ENCODE peak calls at places on chromosomes 2 and 18, in eight cellular contexts. One of them, this sample, is unnamed.

GRCh38 chr2:131016826-131017596 is 76.2 kb downstream of the FAM168B start:
- DNase-seq in HCT116: no peak
- DNase-seq in K562: no peak
- DNase-seq in HepG2: peak
- DNase-seq in GM12878: no peak
- DNase-seq in SK-N-SH: no peak
- DNase-seq in endothelial cell of umbilical vein: no peak
- DNase-seq in H1: no peak
- DNase-seq in this sample: no peak

GRCh38 chr2:46267616-46268015 is 29.6 kb upstream of the EPAS1 start:
- DNase-seq in HCT116: no peak
- DNase-seq in K562: no peak
- DNase-seq in HepG2: no peak
- DNase-seq in GM12878: no peak
- DNase-seq in SK-N-SH: no peak
- DNase-seq in endothelial cell of umbilical vein: peak
- DNase-seq in H1: no peak
- DNase-seq in this sample: no peak

GRCh38 chr18:9736942-9737813 is 29.1 kb downstream of the RAB31 start:
- DNase-seq in HCT116: peak
- DNase-seq in K562: no peak
- DNase-seq in HepG2: no peak
- DNase-seq in GM12878: no peak
- DNase-seq in SK-N-SH: peak
- DNase-seq in endothelial cell of umbilical vein: no peak
- DNase-seq in H1: no peak
- DNase-seq in this sample: no peak

GRCh38 chr2:236369606-236370005 is 105.4 kb upstream of the ASB18 start:
- DNase-seq in HCT116: no peak
- DNase-seq in K562: no peak
- DNase-seq in HepG2: no peak
- DNase-seq in GM12878: no peak
- DNase-seq in SK-N-SH: no peak
- DNase-seq in endothelial cell of umbilical vein: no peak
- DNase-seq in H1: no peak
- DNase-seq in this sample: no peak

GRCh38 chr18:46261799-46262198 is 157.6 kb downstream of the HAUS1 start:
- DNase-seq in HCT116: no peak
- DNase-seq in K562: no peak
- DNase-seq in HepG2: no peak
- DNase-seq in GM12878: no peak
- DNase-seq in SK-N-SH: no peak
- DNase-seq in endothelial cell of umbilical vein: no peak
- DNase-seq in H1: peak
- DNase-seq in this sample: no peak

GRCh38 chr18:6729247-6730091 is at the start of gene ARHGAP28:
- DNase-seq in HCT116: no peak
- DNase-seq in K562: peak
- DNase-seq in HepG2: no peak
- DNase-seq in GM12878: no peak
- DNase-seq in SK-N-SH: peak
- DNase-seq in endothelial cell of umbilical vein: peak
- DNase-seq in H1: peak
- DNase-seq in this sample: no peak

GRCh38 chr2:19021721-19022120 is 336.7 kb downstream of the OSR1 start:
- DNase-seq in HCT116: no peak
- DNase-seq in K562: no peak
- DNase-seq in HepG2: peak
- DNase-seq in GM12878: no peak
- DNase-seq in SK-N-SH: no peak
- DNase-seq in endothelial cell of umbilical vein: no peak
- DNase-seq in H1: no peak
- DNase-seq in this sample: peak

GRCh38 chr2:222318712-222319575 is 20.1 kb upstream of the PAX3 start:
- DNase-seq in HCT116: no peak
- DNase-seq in K562: no peak
- DNase-seq in HepG2: no peak
- DNase-seq in GM12878: no peak
- DNase-seq in SK-N-SH: peak
- DNase-seq in endothelial cell of umbilical vein: no peak
- DNase-seq in H1: no peak
- DNase-seq in this sample: no peak

GRCh38 chr2:236376566-236377244 is 112.5 kb upstream of the ASB18 start:
- DNase-seq in HCT116: no peak
- DNase-seq in K562: no peak
- DNase-seq in HepG2: no peak
- DNase-seq in GM12878: no peak
- DNase-seq in SK-N-SH: no peak
- DNase-seq in endothelial cell of umbilical vein: no peak
- DNase-seq in H1: no peak
- DNase-seq in this sample: no peak

GRCh38 chr2:34188464-34188863 is 589.4 kb upstream of the FAM98A start:
- DNase-seq in HCT116: no peak
- DNase-seq in K562: no peak
- DNase-seq in HepG2: no peak
- DNase-seq in GM12878: no peak
- DNase-seq in SK-N-SH: no peak
- DNase-seq in endothelial cell of umbilical vein: no peak
- DNase-seq in H1: no peak
- DNase-seq in this sample: no peak

GRCh38 chr2:17608251-17608650 is 67.8 kb downstream of the VSNL1 start:
- DNase-seq in HCT116: no peak
- DNase-seq in K562: no peak
- DNase-seq in HepG2: no peak
- DNase-seq in GM12878: no peak
- DNase-seq in SK-N-SH: no peak
- DNase-seq in endothelial cell of umbilical vein: no peak
- DNase-seq in H1: no peak
- DNase-seq in this sample: no peak

GRCh38 chr2:141844232-141844631 is 286.6 kb downstream of the LRP1B start:
- DNase-seq in HCT116: no peak
- DNase-seq in K562: no peak
- DNase-seq in HepG2: no peak
- DNase-seq in GM12878: no peak
- DNase-seq in SK-N-SH: no peak
- DNase-seq in endothelial cell of umbilical vein: no peak
- DNase-seq in H1: no peak
- DNase-seq in this sample: no peak

GRCh38 chr18:31040982-31041345 is 1.6 kb downstream of the DSC3 start:
- DNase-seq in HCT116: no peak
- DNase-seq in K562: no peak
- DNase-seq in HepG2: no peak
- DNase-seq in GM12878: no peak
- DNase-seq in SK-N-SH: peak
- DNase-seq in endothelial cell of umbilical vein: no peak
- DNase-seq in H1: no peak
- DNase-seq in this sample: no peak
- H3K4me3 ChIP-seq in HCT116: peak
- H3K4me3 ChIP-seq in K562: no peak
- H3K4me3 ChIP-seq in HepG2: no peak
- H3K4me3 ChIP-seq in GM12878: no peak
- H3K4me3 ChIP-seq in SK-N-SH: no peak
- H3K4me3 ChIP-seq in endothelial cell of umbilical vein: no peak
- H3K4me3 ChIP-seq in H1: peak
- H3K4me3 ChIP-seq in this sample: no peak

DNA sequence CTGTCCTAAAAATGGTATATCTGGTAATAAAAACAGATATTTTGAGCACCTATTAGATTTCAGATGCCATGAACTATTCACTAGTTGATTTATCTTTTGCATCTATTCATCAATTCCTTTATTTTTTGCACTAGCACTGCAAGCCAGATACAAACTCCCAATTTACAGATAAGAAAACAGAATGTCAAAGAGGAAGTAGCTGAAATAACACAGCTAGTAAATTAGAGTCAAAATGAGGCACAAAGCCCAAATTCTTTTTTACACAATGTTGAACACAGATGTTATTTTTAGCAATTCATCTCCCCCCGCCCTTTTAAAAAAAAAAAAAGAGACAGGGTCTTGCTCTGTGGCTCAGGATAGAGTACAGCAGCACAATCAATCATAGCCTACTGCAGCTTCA is 127.9 kb downstream of the CCBE1 start:
- DNase-seq in HCT116: no peak
- DNase-seq in K562: no peak
- DNase-seq in HepG2: no peak
- DNase-seq in GM12878: no peak
- DNase-seq in SK-N-SH: no peak
- DNase-seq in endothelial cell of umbilical vein: peak
- DNase-seq in H1: no peak
- DNase-seq in this sample: no peak
- H3K9ac ChIP-seq in HCT116: no peak
- H3K9ac ChIP-seq in K562: no peak
- H3K9ac ChIP-seq in HepG2: no peak
- H3K9ac ChIP-seq in GM12878: no peak
- H3K9ac ChIP-seq in SK-N-SH: no peak
- H3K9ac ChIP-seq in endothelial cell of umbilical vein: no peak
- H3K9ac ChIP-seq in H1: no peak
- H3K9ac ChIP-seq in this sample: no peak

DNA sequence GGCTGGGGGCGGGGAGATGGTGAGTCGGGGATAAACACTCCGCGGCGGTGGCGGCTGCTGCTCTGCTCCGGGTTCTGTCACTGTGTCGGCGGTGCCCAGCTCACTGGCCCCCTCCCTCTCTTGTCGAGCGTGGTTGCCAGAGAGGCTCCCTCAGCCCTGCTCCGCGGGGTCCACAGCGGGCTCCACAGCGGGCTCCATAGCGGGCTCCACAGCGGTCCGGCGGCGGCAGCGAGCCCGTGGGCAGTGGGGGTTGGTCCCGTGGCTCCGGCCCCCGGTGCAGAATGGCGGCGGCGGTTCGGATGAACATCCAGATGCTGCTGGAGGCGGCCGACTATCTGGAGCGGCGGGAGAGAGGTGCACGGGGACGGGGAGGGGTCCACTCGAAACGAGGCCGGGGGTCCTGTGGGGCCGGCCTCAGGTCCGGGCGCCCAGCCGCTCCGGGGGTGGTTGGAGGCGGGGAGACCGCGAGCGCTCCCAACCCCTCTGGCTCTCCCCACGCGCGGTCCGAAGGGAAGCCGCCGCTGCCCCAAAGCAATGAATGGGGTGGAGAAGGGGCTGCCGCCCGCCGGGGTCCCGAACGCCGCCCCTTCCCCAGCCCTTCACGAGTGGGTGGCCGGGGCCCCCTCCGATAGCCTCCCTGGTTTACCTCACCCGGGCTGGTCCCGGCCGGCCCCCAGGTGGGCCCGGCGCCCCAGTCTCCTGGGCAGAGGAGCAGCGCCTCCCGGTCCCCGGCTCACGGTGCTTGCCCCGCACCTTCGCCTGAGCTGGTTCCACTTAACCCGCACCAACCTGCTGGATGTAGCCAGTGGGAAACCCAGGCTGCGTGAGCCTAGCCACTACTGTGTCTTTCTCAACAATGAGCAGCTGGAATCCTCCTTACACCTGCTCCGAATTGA is at the start of gene MXD1:
- DNase-seq in HCT116: no peak
- DNase-seq in K562: peak
- DNase-seq in HepG2: no peak
- DNase-seq in GM12878: no peak
- DNase-seq in SK-N-SH: peak
- DNase-seq in endothelial cell of umbilical vein: no peak
- DNase-seq in H1: no peak
- DNase-seq in this sample: no peak
- TF ChIP-seq POLR2AphosphoS5 in HCT116: peak
- TF ChIP-seq POLR2AphosphoS5 in K562: peak
- TF ChIP-seq POLR2AphosphoS5 in HepG2: peak
- TF ChIP-seq POLR2AphosphoS5 in GM12878: peak
- TF ChIP-seq POLR2AphosphoS5 in SK-N-SH: no peak
- TF ChIP-seq POLR2AphosphoS5 in endothelial cell of umbilical vein: peak
- TF ChIP-seq POLR2AphosphoS5 in H1: peak
- TF ChIP-seq POLR2AphosphoS5 in this sample: no peak

GRCh38 chr2:160028431-160029269 is 33.8 kb downstream of the PLA2R1 start:
- DNase-seq in HCT116: no peak
- DNase-seq in K562: no peak
- DNase-seq in HepG2: no peak
- DNase-seq in GM12878: no peak
- DNase-seq in SK-N-SH: no peak
- DNase-seq in endothelial cell of umbilical vein: peak
- DNase-seq in H1: no peak
- DNase-seq in this sample: no peak
- H3K4me3 ChIP-seq in HCT116: no peak
- H3K4me3 ChIP-seq in K562: no peak
- H3K4me3 ChIP-seq in HepG2: no peak
- H3K4me3 ChIP-seq in GM12878: no peak
- H3K4me3 ChIP-seq in SK-N-SH: no peak
- H3K4me3 ChIP-seq in endothelial cell of umbilical vein: no peak
- H3K4me3 ChIP-seq in H1: no peak
- H3K4me3 ChIP-seq in this sample: peak

DNA sequence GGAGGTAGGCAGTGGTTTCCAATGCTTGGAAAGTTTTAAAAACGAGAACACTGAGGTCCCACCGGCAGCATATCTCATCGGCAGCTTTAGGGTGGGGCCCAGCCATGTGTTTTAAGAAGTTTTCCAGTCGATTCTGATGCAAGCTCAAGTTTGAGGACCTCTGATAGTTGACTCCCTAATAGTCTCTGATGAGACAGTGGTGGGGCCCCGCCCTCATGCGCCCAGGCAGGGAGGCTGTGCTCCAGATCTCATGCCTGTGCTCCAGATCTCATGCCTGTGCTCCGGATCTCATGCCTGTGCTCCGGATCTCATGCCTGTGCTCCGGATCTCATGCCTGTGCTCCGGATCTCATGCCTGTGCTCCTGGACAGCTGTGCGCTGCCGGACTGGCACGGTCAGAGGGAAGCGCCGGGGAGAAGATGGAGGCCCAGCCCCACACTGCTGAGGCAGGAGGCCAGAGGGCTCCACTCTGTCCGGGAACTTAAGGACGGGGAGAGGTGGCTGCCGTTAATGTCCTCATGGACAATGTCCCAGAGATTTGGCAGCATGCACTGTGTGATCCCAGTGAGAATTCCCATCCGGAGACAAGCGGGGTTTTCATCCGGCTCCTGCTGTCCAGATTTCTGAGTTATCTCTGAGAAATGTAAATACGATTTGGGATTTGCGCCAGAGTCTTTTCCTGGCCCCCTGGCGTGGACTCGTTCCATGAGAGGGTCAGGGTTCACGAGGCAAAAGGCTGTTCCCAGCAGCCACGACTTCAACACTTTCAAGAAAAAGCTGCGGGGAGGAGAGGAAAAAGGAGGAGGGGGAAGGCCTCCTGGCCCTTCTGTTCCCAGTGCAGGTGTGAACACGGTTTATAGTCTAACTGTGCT is 9.4 kb upstream of the COLEC11 start:
- DNase-seq in HCT116: no peak
- DNase-seq in K562: peak
- DNase-seq in HepG2: peak
- DNase-seq in GM12878: no peak
- DNase-seq in SK-N-SH: peak
- DNase-seq in endothelial cell of umbilical vein: peak
- DNase-seq in H1: no peak
- DNase-seq in this sample: no peak
- H3K9ac ChIP-seq in HCT116: no peak
- H3K9ac ChIP-seq in K562: peak
- H3K9ac ChIP-seq in HepG2: peak
- H3K9ac ChIP-seq in GM12878: no peak
- H3K9ac ChIP-seq in SK-N-SH: peak
- H3K9ac ChIP-seq in endothelial cell of umbilical vein: no peak
- H3K9ac ChIP-seq in H1: no peak
- H3K9ac ChIP-seq in this sample: no peak